ENCODE peak calls at places on chromosomes 4 and X, in eight cellular contexts. F is kidney, E is endothelial cell of umbilical vein, A is cardiac muscle cell, G is GM23248, J is lower lobe of right lung, B is left lung, P is aorta. Z is an unnamed sample. For H3K4me1, the result is how much of the 10 kb centered on the place peaks cover.

GRCh38 chrX:9517062-9517461 is 52.2 kb downstream of the TBL1X start:
- DNase-seq in J (no peak), E (no peak), F (no peak), B (no peak), A (no peak), P (no peak), G (no peak), Z (no peak)

GRCh38 chrX:7059214-7059838 is 88.2 kb upstream of the STS start:
- DNase-seq in P (no peak), J (no peak), F (no peak), G (no peak), A (no peak), E (no peak), B (no peak), Z (no peak)

GRCh38 chr4:80201326-80202151 is 4.2 kb downstream of the PRDM8 start:
- DNase-seq in F (peak), J (peak), G (peak), E (peak), B (peak), A (peak), P (peak), Z (peak)

GRCh38 chr4:116839826-116840225 is 245.6 kb downstream of the TRAM1L1 start:
- DNase-seq in G (no peak), A (peak), J (no peak), P (no peak), B (no peak), E (no peak), F (no peak), Z (no peak)

GRCh38 chr4:110190249-110190648 is 8.2 kb downstream of the ELOVL6 start:
- DNase-seq in P (no peak), F (no peak), E (no peak), J (no peak), A (peak), B (no peak), G (no peak), Z (no peak)

GRCh38 chr4:25161599-25161960 is 1.3 kb upstream of the SEPSECS start:
- DNase-seq in F (no peak), J (no peak), B (no peak), P (no peak), G (peak), E (no peak), A (no peak), Z (no peak)

GRCh38 chrX:12319012-12319519 is 180.8 kb downstream of the FRMPD4 start:
- DNase-seq in J (no peak), P (no peak), G (no peak), B (no peak), A (peak), E (no peak), F (no peak), Z (no peak)

GRCh38 chr4:176792348-176793059 is at the start of gene VEGFC:
- DNase-seq in B (peak), P (peak), F (peak), A (peak), J (peak), G (peak), E (peak), Z (peak)

GRCh38 chrX:11470231-11470630 is 177.0 kb downstream of the AMELX start:
- DNase-seq in E (peak), A (peak), J (no peak), P (no peak), B (no peak), F (no peak), G (peak), Z (no peak)

GRCh38 chrX:103258275-103258674 is 3.3 kb upstream of the TCEAL8 start:
- DNase-seq in A (no peak), E (no peak), G (no peak), F (no peak), B (no peak), J (no peak), P (no peak), Z (no peak)

GRCh38 chr4:153573881-153574807 is 108.0 kb downstream of the TMEM131L start:
- DNase-seq in F (no peak), G (peak), J (peak), E (peak), B (peak), A (peak), P (peak), Z (peak)

GRCh38 chr4:111450867-111451266 is 694.4 kb upstream of the FAM241A start:
- DNase-seq in E (peak), G (peak), B (no peak), A (no peak), P (no peak), F (no peak), J (no peak), Z (no peak)

GRCh38 chrX:96147645-96148044 is 537.0 kb upstream of the DIAPH2 start:
- DNase-seq in F (no peak), E (peak), P (no peak), B (no peak), A (peak), G (no peak), J (no peak), Z (no peak)

GRCh38 chr4:67725981-67726380 is 25.0 kb upstream of the UBA6 start:
- DNase-seq in G (peak), B (no peak), E (no peak), P (no peak), F (no peak), A (no peak), J (no peak), Z (no peak)

GRCh38 chrX:144586756-144587155 is 660.5 kb upstream of the SPANXN1 start:
- DNase-seq in A (peak), B (no peak), G (no peak), E (no peak), F (no peak), P (no peak), J (no peak), Z (no peak)

GRCh38 chr4:101355246-101355645 is 7.9 kb upstream of the PPP3CA start:
- DNase-seq in G (no peak), P (no peak), E (no peak), A (no peak), F (no peak), J (no peak), B (no peak), Z (no peak)

GRCh38 chrX:110041980-110042379 is 39.1 kb downstream of the TMEM164 start:
- DNase-seq in J (no peak), E (no peak), A (no peak), G (no peak), P (no peak), F (no peak), B (no peak), Z (no peak)

GRCh38 chr4:158877069-158877468 is 108.2 kb downstream of the FNIP2 start:
- DNase-seq in E (no peak), F (no peak), B (no peak), G (no peak), A (no peak), P (no peak), J (no peak), Z (no peak)

GRCh38 chr4:108644237-108644636 is 6.2 kb upstream of the OSTC start:
- DNase-seq in P (no peak), G (peak), E (peak), A (peak), J (no peak), F (no peak), B (no peak), Z (no peak)

GRCh38 chrX:86237482-86237881 is 89.2 kb downstream of the DACH2 start:
- DNase-seq in E (no peak), B (peak), F (peak), G (no peak), A (no peak), P (peak), J (no peak), Z (no peak)

GRCh38 chr4:66556651-66557278 is 886.5 kb upstream of the EPHA5 start:
- DNase-seq in G (no peak), B (no peak), A (no peak), E (no peak), J (no peak), P (peak), F (no peak), Z (no peak)

GRCh38 chrX:137929951-137930350 is 364.0 kb downstream of the ZIC3 start:
- DNase-seq in J (no peak), F (no peak), P (no peak), A (no peak), E (no peak), B (no peak), G (no peak), Z (no peak)

GRCh38 chr4:88106205-88106604 is 52.2 kb downstream of the ABCG2 start:
- DNase-seq in F (no peak), G (peak), E (peak), J (no peak), B (no peak), P (no peak), A (no peak), Z (no peak)

GRCh38 chr4:88107406-88108107 is 50.9 kb downstream of the ABCG2 start:
- DNase-seq in F (no peak), P (no peak), E (peak), B (no peak), A (peak), G (no peak), J (no peak), Z (no peak)

GRCh38 chr4:88110826-88111225 is 47.6 kb downstream of the ABCG2 start:
- DNase-seq in B (no peak), G (no peak), F (no peak), J (no peak), A (no peak), E (peak), P (no peak), Z (no peak)

GRCh38 chr4:88109123-88109864 is 49.1 kb downstream of the ABCG2 start:
- DNase-seq in E (peak), B (no peak), J (no peak), P (no peak), A (no peak), G (no peak), F (no peak), Z (no peak)

DNA sequence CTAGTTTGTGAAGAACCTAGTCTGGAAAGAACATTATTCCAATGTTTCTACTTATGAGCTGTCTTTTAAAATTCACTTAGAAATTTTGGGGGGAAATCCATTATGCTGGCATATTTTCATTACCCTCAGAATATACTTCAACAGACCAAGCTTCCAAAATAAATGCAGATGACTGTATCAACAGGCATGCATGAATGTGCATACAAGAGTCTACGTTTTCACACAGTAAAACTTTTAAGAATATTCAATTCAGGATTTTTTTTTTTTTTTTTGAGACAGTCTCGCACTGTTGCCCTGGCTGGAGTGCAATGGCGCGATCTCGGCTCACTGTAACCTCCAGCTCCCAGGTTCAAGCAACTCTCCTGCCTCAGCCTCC is 49.7 kb downstream of the ABCG2 start:
- DNase-seq in J (no peak), E (no peak), B (no peak), G (peak), P (no peak), F (no peak), A (no peak), Z (no peak)
- H3K4me1 ChIP-seq in J (under half), E (under half), B (under half), G (under half), P (under half), F (under half), A (under half), Z (under half)

GRCh38 chr4:48203819-48204218 is 65.8 kb downstream of the TEC start:
- DNase-seq in P (no peak), B (no peak), F (no peak), A (no peak), E (no peak), G (no peak), J (no peak), Z (no peak)
- H3K4me1 ChIP-seq in P (under half), B (under half), F (under half), A (under half), E (under half), G (under half), J (under half), Z (under half)

GRCh38 chr4:125169192-125169591 is 145.6 kb upstream of the FAT4 start:
- DNase-seq in P (no peak), G (no peak), B (no peak), A (no peak), E (no peak), F (no peak), J (no peak), Z (no peak)
- H3K4me1 ChIP-seq in P (under half), G (under half), B (under half), A (under half), E (under half), F (under half), J (under half), Z (under half)

GRCh38 chrX:367866-368265 is 18.8 kb downstream of the PPP2R3B start:
- DNase-seq in A (no peak), G (no peak), F (peak), E (no peak), P (no peak), J (no peak), B (peak), Z (no peak)
- H3K4me1 ChIP-seq in A (half or more), G (under half), F (under half), E (under half), P (under half), J (under half), B (under half), Z (under half)

GRCh38 chr4:41433361-41433760 is 104.6 kb upstream of the LIMCH1 start:
- DNase-seq in B (no peak), F (no peak), P (no peak), J (no peak), E (no peak), A (no peak), G (no peak), Z (no peak)
- H3K4me1 ChIP-seq in B (under half), F (half or more), P (under half), J (half or more), E (under half), A (under half), G (under half), Z (half or more)

GRCh38 chr4:7487998-7488671 is 53.4 kb upstream of the PSAPL1 start:
- DNase-seq in E (no peak), G (no peak), J (no peak), F (no peak), A (no peak), B (peak), P (no peak), Z (no peak)
- H3K4me1 ChIP-seq in E (under half), G (under half), J (under half), F (under half), A (under half), B (under half), P (under half), Z (under half)

GRCh38 chr4:89289312-89289711 is 18.3 kb downstream of the GPRIN3 start:
- DNase-seq in P (no peak), A (no peak), B (no peak), G (no peak), J (no peak), E (no peak), F (no peak), Z (no peak)
- H3K4me1 ChIP-seq in P (under half), A (under half), B (under half), G (under half), J (under half), E (under half), F (under half), Z (half or more)

GRCh38 chr4:37830640-37831039 is 4.2 kb downstream of the PGM2 start:
- DNase-seq in G (no peak), B (no peak), E (no peak), A (no peak), F (no peak), P (no peak), J (no peak), Z (no peak)
- H3K4me1 ChIP-seq in G (under half), B (under half), E (under half), A (under half), F (under half), P (under half), J (under half), Z (under half)

GRCh38 chr4:79088991-79089705 is 149.9 kb upstream of the PAQR3 start:
- DNase-seq in B (no peak), E (no peak), J (no peak), P (no peak), G (no peak), A (no peak), F (no peak), Z (no peak)
- H3K4me1 ChIP-seq in B (under half), E (under half), J (under half), P (under half), G (under half), A (under half), F (under half), Z (under half)

Z was measured in left ventricle myocardium inferior.